ENCODE peak calls at places on chromosome 22, in five cellular contexts. D is HepG2, I is upper lobe of left lung, H is GM12878, B is K562. Q is an unnamed sample.

GRCh38 chr22:19290400-19291217 is 910 bp downstream of the CLTCL1 start:
- ATAC-seq in B (peak; percentile 43), I (peak; percentile 32), H (no peak), D (peak; percentile 61), Q (no peak)

GRCh38 chr22:23263651-23264555 is 83.6 kb downstream of the BCR start:
- ATAC-seq in D (no peak), B (peak; percentile 7), H (no peak), I (peak; percentile 40), Q (no peak)

GRCh38 chr22:45757068-45757467 is 85.4 kb downstream of the ATXN10 start:
- ATAC-seq in I (peak; percentile 76), H (no peak), D (no peak), B (no peak), Q (peak; percentile 77)

GRCh38 chr22:48417143-48418070 is 1410.3 kb downstream of the BRD1 start:
- ATAC-seq in H (no peak), D (no peak), I (no peak), B (no peak), Q (no peak)

GRCh38 chr22:37187891-37188761 is at the start of gene C1QTNF6:
- ATAC-seq in I (peak; percentile 83), H (no peak), B (peak; percentile 45), D (peak; percentile 44), Q (peak; percentile 64)

GRCh38 chr22:49365191-49365837 is 462.4 kb downstream of the BRD1 start:
- ATAC-seq in H (no peak), D (no peak), B (no peak), I (no peak), Q (no peak)

GRCh38 chr22:36417281-36417686 is 29.5 kb upstream of the MYH9 start:
- ATAC-seq in H (peak; percentile 58), I (peak; percentile 58), B (no peak), D (no peak), Q (no peak)

GRCh38 chr22:37024339-37025157 is 5.0 kb downstream of the MPST start:
- ATAC-seq in D (no peak), B (no peak), I (no peak), H (no peak), Q (no peak)

GRCh38 chr22:22424956-22425355 is 83.6 kb downstream of the ZNF280B start:
- ATAC-seq in I (no peak), B (no peak), H (no peak), D (no peak), Q (no peak)

GRCh38 chr22:37069319-37069718 is 17.8 kb downstream of the KCTD17 start:
- ATAC-seq in H (no peak), I (no peak), B (no peak), D (no peak), Q (no peak)

GRCh38 chr22:32829451-32829851 is 27.9 kb downstream of the TIMP3 start:
- ATAC-seq in H (no peak), B (no peak), I (no peak), D (no peak), Q (no peak)

GRCh38 chr22:46569055-46569847 is 31.8 kb upstream of the CELSR1 start:
- ATAC-seq in H (no peak), D (peak; percentile 44), I (peak; percentile 11), B (peak; percentile 48), Q (no peak)

GRCh38 chr22:23098718-23099524 is 28.6 kb downstream of the GNAZ start:
- ATAC-seq in D (no peak), B (no peak), H (no peak), I (no peak), Q (peak; percentile 86)

GRCh38 chr22:41888638-41889200 is 26.2 kb downstream of the SHISA8 start:
- ATAC-seq in D (no peak), B (no peak), I (no peak), H (no peak), Q (no peak)

GRCh38 chr22:27435839-27436581 is 365.5 kb downstream of the MN1 start:
- ATAC-seq in H (no peak), I (peak; percentile 65), B (no peak), D (no peak), Q (peak; percentile 46)

GRCh38 chr22:24118689-24119384 is 62.5 kb upstream of the SUSD2 start:
- ATAC-seq in B (no peak), H (no peak), I (no peak), D (no peak), Q (no peak)

DNA sequence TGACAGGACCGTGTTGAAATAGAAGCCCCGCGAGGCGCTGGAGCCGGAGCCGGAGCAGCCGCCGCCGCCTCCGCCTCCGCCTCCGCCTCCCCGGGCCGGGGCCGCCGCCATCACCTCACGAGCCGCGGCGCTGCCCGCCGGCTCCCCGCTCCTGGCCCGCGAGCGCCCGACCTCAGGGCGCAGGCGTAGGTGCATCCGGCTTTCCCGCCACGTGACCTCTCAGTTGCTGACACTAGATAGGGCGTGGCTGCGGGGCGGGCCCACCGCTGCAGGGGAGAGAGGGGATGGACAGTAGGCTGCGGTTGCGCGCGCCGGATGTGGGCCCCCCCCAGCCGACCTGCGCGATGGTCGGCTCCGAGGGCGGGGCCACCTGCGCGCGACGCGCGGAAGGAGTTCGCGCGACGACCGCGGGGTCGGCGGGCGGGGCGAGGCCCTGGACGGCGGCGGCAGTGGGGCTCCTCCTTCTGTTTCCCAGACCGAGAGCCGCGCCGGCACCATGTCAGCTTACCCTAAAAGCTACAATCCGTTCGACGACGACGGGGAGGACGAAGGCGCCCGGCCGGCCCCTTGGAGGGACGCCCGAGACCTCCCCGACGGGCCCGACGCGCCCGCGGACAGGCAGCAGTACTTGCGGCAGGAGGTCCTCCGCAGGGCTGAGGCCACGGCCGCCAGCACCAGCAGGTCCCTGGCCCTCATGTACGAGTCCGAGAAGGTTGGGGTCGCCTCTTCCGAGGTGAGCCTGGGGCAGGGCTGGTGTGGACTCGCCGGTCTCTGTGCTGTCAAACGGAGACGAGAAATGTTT is at the start of the genes PI4KA and SNAP29:
- ATAC-seq in H (peak; percentile 95), D (peak; percentile 89), I (peak; percentile 98), B (peak; percentile 92), Q (peak; percentile 98)
- TF ChIP-seq EP300 in H (no peak), D (peak; percentile 50), I (peak; percentile 49), B (peak; percentile 84), Q (no peak)

DNA sequence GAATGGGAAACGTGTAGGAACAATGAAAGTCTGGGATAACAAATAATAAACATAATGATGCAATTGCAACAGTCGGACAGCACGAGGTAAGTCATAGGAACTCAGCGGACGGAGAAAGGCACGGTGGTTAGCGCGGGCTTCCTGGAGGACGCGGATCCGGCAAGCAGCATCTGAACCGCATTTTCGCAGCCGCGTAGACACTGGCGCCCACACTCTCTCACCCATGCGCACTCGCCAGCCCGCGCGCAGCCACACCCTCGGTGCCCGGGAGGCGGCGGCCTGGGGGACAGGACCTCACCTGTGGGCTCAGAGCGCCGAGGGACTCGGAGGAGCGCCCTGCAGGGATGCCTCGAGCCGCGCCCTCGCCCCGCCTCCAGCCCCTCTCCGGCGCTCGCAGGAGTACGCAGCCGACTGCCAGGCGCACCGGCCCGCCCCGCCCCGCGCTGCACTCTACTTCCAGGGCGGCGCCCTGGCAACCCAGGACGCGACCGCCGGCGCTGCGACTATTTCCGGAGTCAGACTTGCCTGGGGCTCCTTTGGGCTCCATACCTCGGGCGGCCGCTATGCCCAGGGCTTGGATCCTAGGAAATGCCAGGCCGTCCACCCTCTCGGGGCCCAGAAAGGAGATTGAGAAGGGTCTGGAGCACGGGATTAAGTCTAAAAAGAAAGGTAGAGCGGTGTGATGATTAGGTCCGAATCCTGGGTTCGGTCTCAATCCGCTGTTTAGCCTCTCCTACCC is at the start of gene TTLL1:
- ATAC-seq in D (peak; percentile 94), H (peak; percentile 96), B (peak; percentile 99), I (peak; percentile 98), Q (peak; percentile 96)
- TF ChIP-seq POLR2A in D (peak; percentile 76), H (peak; percentile 84), B (peak; percentile 53), I (no peak), Q (peak; percentile 16)

DNA sequence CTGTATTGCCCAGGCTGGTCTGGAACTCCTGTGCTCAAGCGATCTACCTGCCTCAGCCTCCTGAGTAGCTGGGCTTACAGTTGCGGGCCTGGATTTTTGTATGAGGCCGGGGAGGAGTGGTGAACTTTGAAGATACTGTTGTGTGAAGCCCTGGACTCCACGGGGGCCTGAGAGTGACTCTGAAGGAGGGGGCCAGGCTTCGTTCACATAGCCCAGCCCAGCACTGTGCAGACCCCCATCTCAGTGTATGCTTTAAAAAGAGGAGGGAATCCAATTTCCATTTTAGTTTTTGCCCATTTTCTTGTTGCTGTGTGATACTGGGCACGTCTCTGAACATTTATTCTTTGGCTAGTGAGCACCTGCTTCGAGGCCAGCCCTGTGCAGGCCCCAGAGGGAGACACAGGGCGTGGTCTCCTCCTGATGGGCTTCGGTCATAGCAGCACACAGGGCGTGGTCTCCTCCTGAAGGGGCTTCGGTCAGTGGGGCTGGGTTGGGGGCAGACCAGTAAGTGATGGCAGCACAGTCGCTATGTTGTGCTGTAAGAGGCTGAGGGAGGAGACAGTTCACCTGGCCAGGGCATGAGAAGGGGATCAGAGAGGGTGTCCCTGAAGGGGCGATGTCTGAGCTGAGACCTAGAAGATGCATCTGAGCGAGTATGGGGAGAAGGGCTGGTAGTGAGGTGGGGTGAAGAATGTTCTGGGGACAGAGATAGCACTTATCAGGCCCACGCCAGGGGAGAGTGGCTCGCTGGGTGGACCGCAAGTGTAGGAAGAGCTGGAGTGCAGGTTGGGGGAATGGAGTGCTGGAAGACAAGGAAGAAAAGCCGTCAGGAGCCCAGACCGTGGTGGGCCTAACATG is 14.0 kb downstream of the SAMM50 start:
- ATAC-seq in B (peak; percentile 92), I (no peak), D (no peak), H (no peak), Q (no peak)
- H3K36me3 ChIP-seq in B (peaks cover 78% of the 10 kb centered on the region), I (peaks cover 98% of the 10 kb centered on the region), D (peaks cover 40% of the 10 kb centered on the region), H (peaks cover 26% of the 10 kb centered on the region), Q (no peaks in the 10 kb centered on the region)

GRCh38 chr22:50498322-50498861 is 9.1 kb downstream of the LMF2 start:
- ATAC-seq in I (peak; percentile 86), H (peak; percentile 96), D (peak; percentile 93), B (peak; percentile 98), Q (peak; percentile 68)
- TF ChIP-seq EP300 in I (no peak), H (no peak), D (no peak), B (no peak), Q (no peak)

GRCh38 chr22:30519842-30520425 is 14.4 kb upstream of the SEC14L4 start:
- ATAC-seq in B (no peak), D (no peak), I (no peak), H (no peak), Q (no peak)
- TF ChIP-seq POLR2A in B (no peak), D (no peak), I (no peak), H (no peak), Q (no peak)

DNA sequence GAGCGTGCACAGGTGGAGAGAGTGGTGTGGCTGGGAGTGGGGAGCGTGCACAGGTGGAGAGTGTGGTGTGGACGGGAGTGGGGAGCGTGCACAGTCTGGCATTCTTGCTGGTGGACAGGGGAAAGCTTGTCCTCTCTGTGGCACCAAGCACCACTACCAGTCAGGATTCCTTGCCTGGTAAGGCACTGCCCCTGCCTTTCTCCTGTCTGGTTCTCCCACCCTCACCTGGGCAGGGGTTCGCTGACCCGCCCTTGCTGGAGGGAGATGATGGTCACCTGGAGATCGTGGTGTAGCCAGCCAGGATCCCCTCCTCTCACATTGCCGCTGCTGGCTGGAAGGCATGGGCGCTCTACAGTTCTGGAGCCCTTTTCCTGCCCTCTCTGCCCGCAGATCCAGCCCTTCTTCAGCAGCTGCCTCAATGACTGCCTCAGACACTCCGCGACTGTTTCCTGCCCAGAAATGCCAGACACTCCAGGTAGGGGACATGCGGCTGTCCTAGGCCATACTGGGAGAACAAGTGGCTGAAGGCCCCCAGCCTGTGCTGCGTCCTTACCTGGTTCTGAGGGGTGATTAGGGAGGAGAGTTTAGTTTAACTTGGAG is 16.7 kb downstream of the TMEM121B start:
- ATAC-seq in H (no peak), I (no peak), B (no peak), D (no peak), Q (no peak)
- H3K36me3 ChIP-seq in H (peaks cover 17% of the 10 kb centered on the region), I (peaks cover 95% of the 10 kb centered on the region), B (peaks cover 50% of the 10 kb centered on the region), D (peaks cover 2% of the 10 kb centered on the region), Q (peaks cover 98% of the 10 kb centered on the region)

Q was measured in gastroesophageal sphincter.